ENCODE peak calls at places on chromosomes 7 and 10, in ten cellular contexts. A is tibial artery, O is fibroblast of the aortic adventitia, X is neural progenitor cell, U is heart left ventricle, G is mucosa of descending colon, J is adrenal gland, C is cardiac muscle cell, K is psoas muscle, W is uterus. P is an unnamed sample.

GRCh38 chr10:96719850-96720421 is 378 bp downstream of the PIK3AP1 start:
- DNase-seq in A (peak; percentile 73), O (no peak), X (peak; percentile 77), U (peak; percentile 70), G (peak; percentile 86), J (peak; percentile 23), C (peak; percentile 6), K (peak; percentile 73), W (peak; percentile 18), P (no peak)

GRCh38 chr7:34949356-34949755 is 87.9 kb downstream of the DPY19L1 start:
- DNase-seq in A (no peak), O (peak; percentile 41), X (no peak), U (no peak), G (no peak), J (no peak), C (peak; percentile 25), K (no peak), W (no peak), P (peak; percentile 12)

GRCh38 chr7:80997841-80998240 is 79.0 kb upstream of the SEMA3C start:
- DNase-seq in A (no peak), O (no peak), X (no peak), U (no peak), G (no peak), J (no peak), C (no peak), K (no peak), W (no peak), P (no peak)

GRCh38 chr7:149821191-149822148 is 16.7 kb upstream of the ZNF862 start:
- DNase-seq in A (no peak), O (no peak), X (no peak), U (no peak), G (peak; percentile 54), J (no peak), C (no peak), K (peak; percentile 48), W (no peak), P (no peak)

GRCh38 chr7:76300210-76300731 is 2.2 kb upstream of the HSPB1 start:
- DNase-seq in A (no peak), O (peak; percentile 58), X (no peak), U (no peak), G (no peak), J (no peak), C (peak; percentile 59), K (no peak), W (no peak), P (peak; percentile 89)

GRCh38 chr7:1898628-1899185 is 228.6 kb downstream of the ELFN1 start:
- DNase-seq in A (no peak), O (no peak), X (no peak), U (no peak), G (peak; percentile 41), J (no peak), C (no peak), K (peak; percentile 44), W (no peak), P (no peak)

GRCh38 chr7:158008267-158008666 is 579.4 kb downstream of the PTPRN2 start:
- DNase-seq in A (no peak), O (no peak), X (no peak), U (no peak), G (no peak), J (no peak), C (no peak), K (no peak), W (no peak), P (no peak)

GRCh38 chr7:12570529-12571461 is at the start of gene SCIN:
- DNase-seq in A (no peak), O (no peak), X (peak; percentile 61), U (no peak), G (peak; percentile 82), J (no peak), C (peak; percentile 22), K (peak; percentile 54), W (no peak), P (no peak)

GRCh38 chr7:136389933-136390332 is 412.8 kb upstream of the MTPN start:
- DNase-seq in A (no peak), O (no peak), X (no peak), U (no peak), G (no peak), J (no peak), C (no peak), K (no peak), W (no peak), P (no peak)

GRCh38 chr10:48751730-48752129 is 67.1 kb downstream of the WDFY4 start:
- DNase-seq in A (no peak), O (no peak), X (no peak), U (no peak), G (no peak), J (no peak), C (no peak), K (no peak), W (no peak), P (no peak)

GRCh38 chr7:9600974-9601373 is 1167.6 kb downstream of the NXPH1 start:
- DNase-seq in A (no peak), O (no peak), X (peak; percentile 48), U (no peak), G (no peak), J (no peak), C (no peak), K (no peak), W (no peak), P (no peak)
- TF ChIP-seq CTCF in A (no peak), O (no peak), X (peak; percentile 66), U (no peak), G (no peak), J (no peak), C (no peak), K (no peak), W (no peak), P (no peak)

DNA sequence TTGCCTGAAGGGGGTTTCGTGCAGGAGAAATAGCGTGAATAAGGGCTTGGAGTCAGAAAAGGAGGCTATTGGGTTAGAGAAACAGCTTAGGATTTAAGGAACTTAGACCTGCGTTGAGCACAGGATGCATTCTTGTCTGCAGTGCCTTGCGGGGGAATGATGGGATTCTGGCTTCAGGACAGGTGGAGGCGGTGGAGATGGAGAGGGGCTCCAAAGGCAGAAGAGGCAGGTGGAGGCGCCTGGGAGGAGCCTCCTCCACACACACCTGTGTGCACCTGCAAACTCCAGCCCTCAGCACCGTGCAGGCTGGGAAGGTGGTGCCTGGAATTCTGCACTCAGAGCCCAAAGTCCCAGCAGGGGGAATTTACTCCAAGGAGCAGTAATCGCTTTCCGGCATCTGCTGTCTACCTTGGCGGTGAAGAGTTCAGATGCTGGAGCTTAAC is 1.8 kb downstream of the CLIP2 start:
- DNase-seq in A (no peak), O (no peak), X (no peak), U (no peak), G (peak; percentile 68), J (no peak), C (no peak), K (no peak), W (no peak), P (no peak)
- H3K4me3 ChIP-seq in A (peak overlapping the region; percentile 93), O (peak overlapping the region; percentile 85), X (peak overlapping the region; percentile 90), U (no peak overlapping the region), G (no peak overlapping the region), J (no peak overlapping the region), C (no peak overlapping the region), K (peak overlapping the region; percentile 70), W (no peak overlapping the region), P (peak overlapping the region; percentile 72)

GRCh38 chr7:142513221-142513955 is 235.9 kb upstream of the PRSS1 start:
- DNase-seq in A (no peak), O (no peak), X (no peak), U (no peak), G (no peak), J (no peak), C (no peak), K (no peak), W (no peak), P (peak; percentile 64)

GRCh38 chr7:142519790-142520078 is 229.5 kb upstream of the PRSS1 start:
- DNase-seq in A (no peak), O (no peak), X (no peak), U (no peak), G (no peak), J (no peak), C (no peak), K (no peak), W (no peak), P (no peak)

GRCh38 chr7:142516038-142516501 is 233.2 kb upstream of the PRSS1 start:
- DNase-seq in A (no peak), O (peak; percentile 78), X (peak; percentile 70), U (no peak), G (no peak), J (no peak), C (peak; percentile 79), K (no peak), W (no peak), P (peak; percentile 86)

GRCh38 chr7:142523821-142524460 is 225.3 kb upstream of the PRSS1 start:
- DNase-seq in A (no peak), O (no peak), X (no peak), U (no peak), G (no peak), J (no peak), C (peak; percentile 13), K (no peak), W (no peak), P (peak; percentile 39)

DNA sequence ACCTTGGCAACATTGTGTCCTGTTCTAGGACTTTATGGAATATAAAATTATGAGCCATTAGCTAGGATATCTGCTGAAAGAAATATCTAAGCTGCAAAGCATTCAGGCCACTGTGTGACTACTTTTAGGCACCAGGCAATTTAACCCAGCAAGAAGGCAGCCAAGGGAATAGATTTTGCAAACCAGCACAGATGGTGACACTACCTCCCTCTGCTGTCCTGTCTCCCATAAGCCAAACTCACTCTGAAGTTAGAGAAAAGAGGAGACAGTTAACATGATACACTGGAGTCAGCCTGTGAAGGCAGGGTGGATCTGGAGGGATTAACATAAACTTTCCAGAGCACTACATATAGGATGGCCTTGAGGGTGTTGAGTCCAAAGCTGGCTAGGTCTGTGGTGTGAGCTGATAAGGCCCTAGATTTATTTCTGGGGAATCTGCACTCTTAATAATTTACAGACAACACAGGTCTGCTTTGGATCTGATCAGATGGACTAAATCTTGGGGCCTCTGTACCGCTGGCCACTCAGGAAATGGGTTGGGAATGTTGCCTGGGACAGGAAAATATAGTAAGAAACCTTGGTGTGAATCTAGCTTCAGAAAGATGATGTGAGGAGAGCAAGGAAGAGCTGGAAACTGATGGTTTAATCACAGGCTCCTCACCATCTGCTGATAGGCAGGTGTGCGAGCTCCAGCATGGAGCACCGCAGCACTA is 230.0 kb upstream of the PRSS1 start:
- DNase-seq in A (no peak), O (no peak), X (no peak), U (no peak), G (no peak), J (no peak), C (no peak), K (no peak), W (no peak), P (peak; percentile 47)
- TF ChIP-seq CTCF in A (no peak), O (no peak), X (no peak), U (no peak), G (no peak), J (no peak), C (no peak), K (no peak), W (no peak), P (peak; percentile 44)

DNA sequence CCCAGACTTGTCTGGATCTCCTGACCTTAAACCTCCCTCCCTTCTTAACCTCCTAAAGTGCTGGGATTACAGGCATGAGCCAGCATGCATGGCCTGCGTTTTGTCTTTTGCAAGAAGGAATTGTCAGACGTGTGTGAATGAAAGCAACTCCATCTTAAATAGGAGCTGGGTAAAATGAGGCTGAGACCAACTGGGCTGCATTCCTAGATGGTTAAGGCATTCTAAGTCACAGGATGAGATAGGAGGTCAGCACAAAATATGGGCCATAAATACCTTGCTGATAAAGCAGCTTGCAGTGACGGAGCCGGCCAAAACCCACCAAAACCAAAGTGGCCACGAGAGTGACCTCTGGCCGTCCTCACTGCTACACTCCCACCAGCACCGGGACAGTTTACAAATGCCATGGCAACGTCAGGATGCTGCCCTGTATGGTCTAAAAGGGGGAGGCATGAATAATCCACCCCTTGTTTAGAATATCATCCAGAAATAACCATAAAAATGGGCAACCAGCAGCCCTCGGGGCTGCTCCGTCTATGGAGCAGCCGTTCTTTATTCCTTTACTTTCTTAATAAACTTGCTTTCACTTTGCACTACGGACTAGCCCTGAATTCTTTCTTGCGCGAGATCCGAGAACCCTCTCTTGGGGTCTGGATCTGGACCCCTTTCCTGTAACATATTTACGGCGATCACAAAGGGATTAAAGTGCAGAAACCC is 41.2 kb upstream of the SDK1 start:
- DNase-seq in A (no peak), O (peak; percentile 53), X (no peak), U (no peak), G (no peak), J (no peak), C (peak; percentile 49), K (no peak), W (peak; percentile 19), P (peak; percentile 22)
- H3K4me3 ChIP-seq in A (peak overlapping the region; percentile 58), O (peak overlapping the region; percentile 72), X (no peak overlapping the region), U (peak overlapping the region; percentile 47), G (no peak overlapping the region), J (no peak overlapping the region), C (no peak overlapping the region), K (peak overlapping the region; percentile 62), W (peak overlapping the region; percentile 38), P (peak overlapping the region; percentile 39)